ENCODE peak calls at places on chromosomes 13 and 19, in six cellular contexts. Q, V, P, H, X and I are unnamed samples.

GRCh38 chr19:29831041-29831548 is 19.3 kb downstream of the CCNE1 start:
- DNase-seq in V (no peak), H (peak; percentile 18), Q (no peak), P (no peak), X (no peak), I (no peak)

GRCh38 chr13:85798999-85799646 is at the start of gene SLITRK6:
- DNase-seq in Q (peak; percentile 67), X (no peak), P (no peak), V (peak; percentile 3), H (no peak), I (no peak)

GRCh38 chr13:113429608-113429985 is 23.7 kb downstream of the ADPRHL1 start:
- DNase-seq in P (peak; percentile 41), Q (no peak), H (no peak), X (no peak), V (no peak), I (no peak)

GRCh38 chr19:39557791-39558622 is 18.0 kb upstream of the EID2 start:
- DNase-seq in V (no peak), P (no peak), Q (no peak), X (no peak), H (no peak), I (no peak)

GRCh38 chr13:59203855-59204254 is 959.9 kb downstream of the DIAPH3 start:
- DNase-seq in Q (no peak), X (no peak), P (no peak), V (no peak), H (no peak), I (no peak)

GRCh38 chr19:44202470-44202869 is 9.9 kb upstream of the ZNF227 start:
- DNase-seq in Q (no peak), H (no peak), P (no peak), X (no peak), V (no peak), I (no peak)

GRCh38 chr19:19579533-19580361 is 38.7 kb downstream of the PBX4 start:
- DNase-seq in X (no peak), P (no peak), V (no peak), Q (no peak), H (no peak), I (no peak)

GRCh38 chr13:39888865-39889810 is 233.7 kb downstream of the COG6 start:
- DNase-seq in Q (no peak), V (no peak), P (no peak), X (no peak), H (no peak), I (no peak)

GRCh38 chr19:44741258-44741731 is 7.2 kb upstream of the BCL3 start:
- DNase-seq in H (no peak), X (peak; percentile 58), Q (no peak), P (peak; percentile 52), V (no peak), I (no peak)

GRCh38 chr19:19224852-19225494 is 13.2 kb downstream of the NCAN start:
- DNase-seq in V (peak; percentile 73), H (peak; percentile 54), X (peak; percentile 70), P (peak; percentile 80), Q (peak; percentile 4), I (no peak)

GRCh38 chr13:23469901-23470525 is 36.5 kb upstream of the SACS start:
- DNase-seq in P (no peak), H (no peak), X (no peak), Q (no peak), V (no peak), I (no peak)

GRCh38 chr13:52127783-52128702 is 830 bp downstream of the NEK5 start:
- DNase-seq in X (peak; percentile 73), H (peak; percentile 7), V (peak; percentile 54), Q (peak; percentile 16), P (peak; percentile 63), I (peak; percentile 44)

GRCh38 chr19:3281026-3281425 is 56.6 kb downstream of the CELF5 start:
- DNase-seq in V (no peak), Q (no peak), P (no peak), H (no peak), X (no peak), I (no peak)

GRCh38 chr13:113145496-113145895 is 13.0 kb upstream of the PROZ start:
- DNase-seq in V (no peak), H (no peak), P (no peak), Q (no peak), X (no peak), I (no peak)

GRCh38 chr19:38686530-38686888 is 39.1 kb downstream of the ACTN4 start:
- DNase-seq in V (no peak), X (no peak), Q (no peak), H (peak; percentile 70), P (no peak), I (no peak)

GRCh38 chr13:66849706-66850105 is 380.4 kb downstream of the PCDH9 start:
- DNase-seq in P (no peak), H (no peak), V (no peak), X (no peak), Q (no peak), I (no peak)

GRCh38 chr13:34410653-34411052 is 531.4 kb upstream of the NBEA start:
- DNase-seq in X (no peak), Q (no peak), P (no peak), V (no peak), H (no peak), I (no peak)

GRCh38 chr13:107866007-107866665 is 349.2 kb downstream of the LIG4 start:
- DNase-seq in P (no peak), V (peak; percentile 34), X (no peak), Q (no peak), H (no peak), I (peak; percentile 26)

GRCh38 chr19:3458229-3458555 is 22.1 kb downstream of the SMIM24 start:
- DNase-seq in V (no peak), Q (no peak), P (no peak), H (no peak), X (no peak), I (no peak)

GRCh38 chr13:94128430-94128829 is 351.1 kb downstream of the DCT start:
- DNase-seq in H (no peak), V (no peak), Q (no peak), P (peak; percentile 58), X (peak; percentile 64), I (peak; percentile 34)

GRCh38 chr19:43305642-43306041 is 36.3 kb upstream of the PSG9 start:
- DNase-seq in Q (no peak), X (no peak), V (no peak), H (no peak), P (no peak), I (no peak)

GRCh38 chr19:36773223-36773579 is 594 bp upstream of the ZNF850 start:
- DNase-seq in X (no peak), Q (no peak), H (no peak), P (no peak), V (no peak), I (no peak)

GRCh38 chr13:49348748-49349147 is 95.1 kb downstream of the CAB39L start:
- DNase-seq in X (no peak), H (no peak), V (no peak), Q (no peak), P (no peak), I (no peak)

GRCh38 chr13:49353908-49354307 is 90.0 kb downstream of the CAB39L start:
- DNase-seq in V (no peak), P (no peak), Q (no peak), H (no peak), X (no peak), I (no peak)

GRCh38 chr13:49347650-49348385 is 96.0 kb downstream of the CAB39L start:
- DNase-seq in P (no peak), V (no peak), Q (no peak), X (no peak), H (no peak), I (no peak)

GRCh38 chr13:49354719-49355118 is 89.1 kb downstream of the CAB39L start:
- DNase-seq in Q (no peak), X (no peak), P (no peak), H (no peak), V (no peak), I (no peak)

GRCh38 chr13:49351871-49352270 is 92.0 kb downstream of the CAB39L start:
- DNase-seq in P (no peak), V (no peak), Q (peak; percentile 20), H (no peak), X (no peak), I (no peak)
- H3K27ac ChIP-seq in P (no peak overlapping the region), V (no peak overlapping the region), Q (no peak overlapping the region), H (no peak overlapping the region), X (peak overlapping the region; percentile 54), I (no peak overlapping the region)

GRCh38 chr13:110361365-110361911 is 54.4 kb downstream of the COL4A2 start:
- DNase-seq in H (no peak), V (no peak), Q (no peak), X (peak; percentile 97), P (peak; percentile 94), I (no peak)

GRCh38 chr13:110360598-110360997 is 53.5 kb downstream of the COL4A2 start:
- DNase-seq in P (peak; percentile 62), H (no peak), Q (no peak), V (no peak), X (peak; percentile 61), I (no peak)

GRCh38 chr13:110364081-110364480 is 57.0 kb downstream of the COL4A2 start:
- DNase-seq in X (peak; percentile 48), Q (no peak), P (no peak), H (no peak), V (no peak), I (no peak)

GRCh38 chr13:110365876-110366275 is 58.8 kb downstream of the COL4A2 start:
- DNase-seq in P (no peak), X (no peak), Q (no peak), V (peak; percentile 64), H (no peak), I (no peak)

GRCh38 chr13:110363009-110363408 is 55.9 kb downstream of the COL4A2 start:
- DNase-seq in P (no peak), V (no peak), Q (no peak), H (no peak), X (peak; percentile 81), I (no peak)
- H3K27ac ChIP-seq in P (no peak overlapping the region), V (no peak overlapping the region), Q (no peak overlapping the region), H (no peak overlapping the region), X (peak overlapping the region; percentile 92), I (no peak overlapping the region)

DNA sequence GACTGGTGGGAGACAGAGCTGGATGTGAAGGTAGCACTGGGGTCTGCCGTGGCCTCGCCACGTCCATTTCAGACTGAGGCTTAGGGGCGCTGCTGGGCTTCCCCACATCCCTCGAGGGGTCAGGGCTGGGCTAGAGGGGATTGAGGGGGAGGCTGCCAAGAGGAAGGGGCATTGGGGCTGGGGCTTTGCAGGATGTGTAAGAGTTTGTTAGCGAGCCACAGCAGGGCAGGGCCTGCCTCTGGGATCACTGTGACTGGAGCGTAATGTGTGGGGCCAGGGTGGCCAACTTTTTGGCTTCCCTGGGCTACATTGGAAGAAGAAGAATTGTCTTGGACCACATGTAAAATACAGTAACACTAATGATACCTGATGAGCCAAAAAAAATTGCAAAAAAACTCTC is 14.1 kb downstream of the ARID3A start:
- DNase-seq in P (no peak), H (no peak), Q (no peak), X (no peak), V (no peak), I (no peak)
- H3K27ac ChIP-seq in P (no peak overlapping the region), H (no peak overlapping the region), Q (peak overlapping the region; percentile 68), X (peak overlapping the region; percentile 88), V (no peak overlapping the region), I (peak overlapping the region; percentile 58)

GRCh38 chr19:15124572-15125231 is 17.5 kb downstream of the SYDE1 start:
- DNase-seq in P (no peak), Q (no peak), V (no peak), X (peak; percentile 71), H (no peak), I (no peak)
- H3K27ac ChIP-seq in P (peak overlapping the region; percentile 88), Q (peak overlapping the region; percentile 47), V (peak overlapping the region; percentile 75), X (peak overlapping the region; percentile 81), H (peak overlapping the region; percentile 85), I (peak overlapping the region; percentile 97)

GRCh38 chr19:46376241-46377153 is 29.6 kb downstream of the PPP5C start:
- DNase-seq in V (no peak), X (peak; percentile 62), H (no peak), P (peak; percentile 39), Q (no peak), I (no peak)
- H3K27ac ChIP-seq in V (no peak overlapping the region), X (peak overlapping the region; percentile 74), H (no peak overlapping the region), P (no peak overlapping the region), Q (no peak overlapping the region), I (no peak overlapping the region)